ENCODE peak calls at places on chromosomes 16 and 17, in six cellular contexts. U is neuronal stem cell, S is H9, V is IMR-90, M is mesendoderm, A is mesenchymal stem cell. F is an unnamed sample.

GRCh38 chr17:77861981-77862645 is 96.4 kb upstream of the TNRC6C start:
- DNase-seq in U (no peak), S (no peak), V (no peak), M (no peak), A (no peak), F (no peak)

GRCh38 chr17:67244621-67245072 is 349 bp downstream of the HELZ start:
- DNase-seq in U (no peak), S (no peak), V (no peak), M (no peak), A (no peak), F (no peak)

GRCh38 chr17:80976718-80977117 is 14.9 kb upstream of the CHMP6 start:
- DNase-seq in U (no peak), S (no peak), V (peak; percentile 16), M (no peak), A (no peak), F (no peak)

GRCh38 chr16:12646490-12647274 is 157.0 kb downstream of the CPPED1 start:
- DNase-seq in U (no peak), S (no peak), V (no peak), M (peak; percentile 75), A (peak; percentile 20), F (no peak)

GRCh38 chr17:17018021-17018441 is 24.2 kb upstream of the MPRIP start:
- DNase-seq in U (no peak), S (no peak), V (no peak), M (no peak), A (no peak), F (no peak)

GRCh38 chr17:58120195-58120822 is 27.9 kb upstream of the OR4D1 start:
- DNase-seq in U (peak; percentile 80), S (peak; percentile 78), V (peak; percentile 66), M (peak; percentile 80), A (peak; percentile 65), F (no peak)

GRCh38 chr16:11354733-11355574 is 9.7 kb downstream of the RMI2 start:
- DNase-seq in U (no peak), S (no peak), V (peak; percentile 92), M (no peak), A (peak; percentile 73), F (no peak)

GRCh38 chr17:49471089-49471683 is 23.9 kb upstream of the NGFR start:
- DNase-seq in U (no peak), S (peak; percentile 68), V (no peak), M (peak; percentile 64), A (peak; percentile 35), F (no peak)

GRCh38 chr16:70754874-70755600 is 45.9 kb downstream of the VAC14 start:
- DNase-seq in U (no peak), S (no peak), V (no peak), M (no peak), A (no peak), F (no peak)

DNA sequence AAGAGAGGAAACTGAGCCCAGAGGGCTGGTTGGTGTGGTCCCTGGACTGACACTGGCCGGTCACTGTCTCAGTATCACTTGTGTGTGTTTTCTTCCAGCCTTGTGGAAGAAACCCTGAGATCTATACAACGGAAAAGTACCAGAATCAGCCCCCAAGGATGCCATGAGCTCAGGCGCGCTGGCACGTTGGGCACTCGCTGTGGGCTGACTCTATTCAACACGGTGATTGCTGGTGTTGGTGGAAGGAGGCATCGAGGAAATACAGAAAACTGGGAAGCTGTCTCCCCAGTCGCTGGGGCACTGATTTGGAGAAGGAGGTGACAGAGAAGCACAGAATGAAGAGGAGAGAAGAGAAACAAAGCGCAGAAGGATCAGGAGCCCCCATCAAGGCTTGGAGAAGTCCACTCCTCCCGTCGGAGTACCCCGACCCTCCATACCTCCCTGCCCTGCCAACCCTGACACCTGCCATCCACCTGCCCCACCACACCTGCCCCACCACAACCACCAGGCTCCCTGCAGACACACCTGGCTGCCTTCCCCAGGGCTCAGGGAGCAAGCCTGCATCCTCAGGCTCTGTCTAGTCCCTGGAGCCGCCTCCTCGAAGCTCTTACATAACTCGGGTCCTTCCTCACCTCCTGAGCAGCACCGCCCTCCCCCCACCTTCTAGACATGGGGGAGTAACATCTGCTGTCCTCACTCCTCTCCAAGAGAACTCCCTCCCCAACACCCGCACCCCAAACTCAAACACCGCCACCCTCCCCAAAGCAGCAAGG is 66.5 kb downstream of the RBFOX3 start:
- DNase-seq in U (no peak), S (no peak), V (no peak), M (no peak), A (no peak), F (no peak)
- H2BK15ac ChIP-seq in U (peak overlapping the region; percentile 30), S (no peak overlapping the region), V (no peak overlapping the region), M (no peak overlapping the region), A (no peak overlapping the region), F (no peak overlapping the region)

GRCh38 chr16:86398201-86398600 is 112.1 kb upstream of the FOXF1 start:
- DNase-seq in U (no peak), S (no peak), V (peak; percentile 37), M (no peak), A (peak; percentile 73), F (no peak)

GRCh38 chr16:86398622-86399021 is 111.7 kb upstream of the FOXF1 start:
- DNase-seq in U (no peak), S (no peak), V (peak; percentile 94), M (no peak), A (peak; percentile 93), F (no peak)

GRCh38 chr16:86403056-86403455 is 107.3 kb upstream of the FOXF1 start:
- DNase-seq in U (no peak), S (no peak), V (no peak), M (no peak), A (no peak), F (no peak)

GRCh38 chr16:86403541-86404163 is 106.7 kb upstream of the FOXF1 start:
- DNase-seq in U (no peak), S (no peak), V (no peak), M (peak; percentile 37), A (no peak), F (no peak)

DNA sequence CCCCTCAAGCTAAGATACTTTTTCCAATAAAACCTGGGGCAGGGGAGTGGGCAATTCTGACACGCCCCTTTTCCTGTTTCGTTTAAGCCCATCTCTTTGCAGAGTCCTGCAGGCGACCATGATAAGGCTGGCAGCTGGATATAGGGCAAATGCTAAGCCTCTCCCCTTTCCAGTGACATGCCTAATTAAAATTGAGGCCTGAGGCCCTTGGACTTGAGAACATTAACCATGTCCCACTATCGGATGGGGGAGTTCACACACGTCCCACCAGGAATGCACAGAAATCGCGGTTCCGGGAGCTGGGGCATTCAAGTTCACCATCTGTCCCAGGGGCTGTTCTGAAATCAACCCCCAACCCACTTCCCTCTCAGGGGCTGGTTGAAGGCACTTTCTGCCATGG is 109.2 kb upstream of the FOXF1 start:
- DNase-seq in U (no peak), S (no peak), V (no peak), M (no peak), A (no peak), F (no peak)
- H2BK15ac ChIP-seq in U (no peak overlapping the region), S (no peak overlapping the region), V (peak overlapping the region; percentile 74), M (no peak overlapping the region), A (no peak overlapping the region), F (no peak overlapping the region)

GRCh38 chr17:35164716-35165115 is 17.1 kb downstream of the UNC45B start:
- DNase-seq in U (no peak), S (no peak), V (no peak), M (no peak), A (no peak), F (no peak)

GRCh38 chr17:35162755-35163154 is 15.1 kb downstream of the UNC45B start:
- DNase-seq in U (no peak), S (no peak), V (no peak), M (no peak), A (no peak), F (no peak)

GRCh38 chr17:35161281-35161761 is 13.7 kb downstream of the UNC45B start:
- DNase-seq in U (no peak), S (no peak), V (no peak), M (no peak), A (no peak), F (no peak)

GRCh38 chr17:35166526-35166925 is 18.9 kb downstream of the UNC45B start:
- DNase-seq in U (no peak), S (no peak), V (no peak), M (no peak), A (no peak), F (no peak)

GRCh38 chr17:35163886-35164285 is 16.3 kb downstream of the UNC45B start:
- DNase-seq in U (no peak), S (no peak), V (no peak), M (no peak), A (no peak), F (no peak)
- H2BK15ac ChIP-seq in U (no peak overlapping the region), S (no peak overlapping the region), V (no peak overlapping the region), M (no peak overlapping the region), A (no peak overlapping the region), F (no peak overlapping the region)

GRCh38 chr17:35088911-35089845 is 25.7 kb upstream of the RFFL start:
- DNase-seq in U (peak; percentile 84), S (peak; percentile 93), V (peak; percentile 69), M (peak; percentile 88), A (peak; percentile 79), F (peak; percentile 90)
- H2BK15ac ChIP-seq in U (no peak overlapping the region), S (no peak overlapping the region), V (peak overlapping the region; percentile 66), M (peak overlapping the region; percentile 25), A (peak overlapping the region; percentile 97), F (peak overlapping the region; percentile 83)

GRCh38 chr17:676060-676745 is 38.4 kb downstream of the VPS53 start:
- DNase-seq in U (no peak), S (no peak), V (peak; percentile 83), M (no peak), A (no peak), F (no peak)

GRCh38 chr17:673200-673681 is 41.4 kb downstream of the VPS53 start:
- DNase-seq in U (peak; percentile 87), S (peak; percentile 72), V (peak; percentile 78), M (peak; percentile 76), A (peak; percentile 35), F (no peak)

GRCh38 chr17:671076-671762 is 43.4 kb downstream of the VPS53 start:
- DNase-seq in U (no peak), S (no peak), V (no peak), M (no peak), A (no peak), F (no peak)

DNA sequence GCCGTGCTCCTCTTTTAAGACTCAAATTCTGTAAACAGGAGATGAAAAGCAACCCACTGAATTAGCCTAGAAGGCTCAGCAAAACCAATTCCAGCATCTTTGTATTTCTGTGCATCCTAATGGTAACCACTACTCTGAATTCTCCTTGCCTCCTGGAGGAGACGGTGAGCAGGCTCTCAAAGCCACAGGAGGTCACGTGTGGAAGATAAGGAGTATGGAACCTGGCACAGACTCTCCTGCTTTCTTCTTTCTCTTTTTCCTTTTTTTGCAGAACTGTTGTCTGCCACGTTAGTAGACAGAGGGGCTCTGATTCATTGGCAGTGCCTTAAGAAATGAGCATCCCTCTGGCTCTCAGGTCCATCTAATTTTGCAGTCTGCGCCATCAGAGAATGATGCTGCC is 44.4 kb downstream of the VPS53 start:
- DNase-seq in U (no peak), S (no peak), V (no peak), M (no peak), A (no peak), F (no peak)
- H2BK15ac ChIP-seq in U (no peak overlapping the region), S (no peak overlapping the region), V (no peak overlapping the region), M (no peak overlapping the region), A (no peak overlapping the region), F (no peak overlapping the region)

DNA sequence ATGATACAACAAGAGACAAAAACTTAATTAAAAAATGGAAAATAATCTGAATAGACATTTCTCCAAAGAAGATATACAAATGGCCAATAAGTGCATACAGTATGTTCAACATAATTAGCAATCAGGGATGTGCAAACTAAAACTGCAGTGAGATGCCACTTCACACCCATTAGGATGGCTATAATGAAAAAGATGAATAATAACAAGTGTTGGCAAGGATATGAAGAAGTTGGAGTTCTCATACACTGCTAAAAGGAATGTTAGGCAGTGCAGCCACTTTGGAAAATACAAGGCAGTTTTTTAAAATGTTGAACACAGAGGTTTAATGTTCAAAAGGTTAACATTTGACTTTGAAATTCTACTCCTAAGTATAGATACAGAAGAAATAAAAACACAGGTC is 69.8 kb downstream of the PCTP start:
- DNase-seq in U (no peak), S (no peak), V (no peak), M (no peak), A (no peak), F (no peak)
- H2BK15ac ChIP-seq in U (no peak overlapping the region), S (no peak overlapping the region), V (no peak overlapping the region), M (no peak overlapping the region), A (no peak overlapping the region), F (no peak overlapping the region)